ENCODE peak calls at places on chromosomes 12 and 14, in four cellular contexts. F is A549, H is HepG2, I is K562. A is an unnamed sample.

GRCh38 chr14:68576496-68577244 is 216.2 kb downstream of the ZFP36L1 start:
- DNase-seq in H (peak; percentile 52), F (peak; percentile 95), I (peak; percentile 11), A (no peak)

GRCh38 chr12:46921048-46921753 is 95.4 kb upstream of the SLC38A4 start:
- DNase-seq in F (peak; percentile 31), H (peak; percentile 20), I (no peak), A (no peak)

GRCh38 chr12:93784339-93785086 is 107.3 kb downstream of the CRADD start:
- DNase-seq in F (peak; percentile 67), H (peak; percentile 25), I (no peak), A (no peak)

GRCh38 chr12:54984602-54985376 is at the start of gene TESPA1:
- DNase-seq in H (no peak), F (no peak), I (no peak), A (no peak)

GRCh38 chr12:29103539-29103974 is 45.5 kb upstream of the FAR2 start:
- DNase-seq in I (no peak), H (no peak), F (no peak), A (no peak)

GRCh38 chr12:6230321-6231110 is 30.3 kb downstream of the CD9 start:
- DNase-seq in H (peak; percentile 92), I (no peak), F (no peak), A (no peak)

GRCh38 chr12:76810690-76811434 is 46.9 kb downstream of the ZDHHC17 start:
- DNase-seq in H (no peak), F (no peak), I (no peak), A (no peak)

GRCh38 chr14:74347096-74347794 is 1.0 kb upstream of the VRTN start:
- DNase-seq in F (no peak), I (no peak), H (no peak), A (peak; percentile 49)

GRCh38 chr14:36931796-36932195 is 240.6 kb downstream of the SLC25A21 start:
- DNase-seq in F (no peak), H (no peak), I (no peak), A (no peak)

GRCh38 chr12:69475237-69475984 is 5.2 kb downstream of the FRS2 start:
- DNase-seq in F (peak; percentile 28), I (no peak), H (peak; percentile 61), A (no peak)

GRCh38 chr12:51270847-51271518 is 768 bp upstream of the SMAGP start:
- DNase-seq in F (peak; percentile 65), I (no peak), H (peak; percentile 56), A (no peak)

GRCh38 chr12:6567824-6568617 is at the start of gene NOP2:
- DNase-seq in F (peak; percentile 95), I (peak; percentile 89), H (peak; percentile 79), A (peak; percentile 86)

GRCh38 chr12:93502802-93503623 is 35.7 kb downstream of the MRPL42 start:
- DNase-seq in F (peak; percentile 52), I (peak; percentile 20), H (peak; percentile 33), A (peak; percentile 45)

GRCh38 chr14:22475381-22475780 is 113.6 kb downstream of the DAD1 start:
- DNase-seq in H (no peak), F (no peak), I (no peak), A (no peak)

GRCh38 chr14:53509227-53509822 is 356.2 kb upstream of the DDHD1 start:
- DNase-seq in H (no peak), I (no peak), F (no peak), A (no peak)

GRCh38 chr12:107349008-107349747 is 255.8 kb upstream of the CRY1 start:
- DNase-seq in F (peak; percentile 96), H (peak; percentile 98), I (no peak), A (no peak)

GRCh38 chr12:119547016-119547415 is 46.6 kb upstream of the TMEM233 start:
- DNase-seq in H (no peak), I (no peak), F (no peak), A (no peak)

GRCh38 chr12:127293507-127294310 is 973.3 kb upstream of the TMEM132C start:
- DNase-seq in H (no peak), F (peak; percentile 57), I (peak; percentile 66), A (peak; percentile 27)

GRCh38 chr12:6373022-6373787 is 2.2 kb downstream of the SCNN1A start:
- DNase-seq in H (no peak), F (no peak), I (no peak), A (no peak)

GRCh38 chr12:80165741-80166140 is 66.4 kb downstream of the OTOGL start:
- DNase-seq in F (no peak), I (no peak), H (no peak), A (no peak)

GRCh38 chr14:89479802-89480201 is 62.8 kb upstream of the FOXN3 start:
- DNase-seq in H (no peak), F (no peak), I (no peak), A (no peak)

GRCh38 chr14:72716471-72716870 is 177.4 kb downstream of the DPF3 start:
- DNase-seq in I (no peak), H (no peak), F (no peak), A (no peak)

GRCh38 chr14:39217214-39217879 is 16.4 kb upstream of the MIA2 start:
- DNase-seq in H (no peak), I (no peak), F (peak; percentile 36), A (no peak)

GRCh38 chr12:25996677-25997076 is 38.2 kb downstream of the RASSF8 start:
- DNase-seq in I (no peak), H (no peak), F (no peak), A (no peak)

GRCh38 chr12:60752589-60752988 is 1156.8 kb downstream of the SLC16A7 start:
- DNase-seq in I (no peak), H (no peak), F (no peak), A (no peak)

GRCh38 chr12:11730299-11731041 is 81.0 kb downstream of the ETV6 start:
- DNase-seq in I (no peak), F (no peak), H (no peak), A (no peak)

GRCh38 chr12:25997401-25997973 is 39.0 kb downstream of the RASSF8 start:
- DNase-seq in H (no peak), I (no peak), F (peak; percentile 69), A (no peak)

GRCh38 chr14:62064741-62065323 is 302.6 kb downstream of the SNAPC1 start:
- DNase-seq in I (no peak), F (no peak), H (no peak), A (no peak)

GRCh38 chr14:103847954-103848719 is 762 bp upstream of the PPP1R13B start:
- DNase-seq in I (peak; percentile 67), H (peak; percentile 40), F (no peak), A (peak; percentile 54)

GRCh38 chr12:89279499-89279898 is 72.8 kb downstream of the DUSP6 start:
- DNase-seq in H (no peak), F (no peak), I (no peak), A (no peak)

GRCh38 chr12:89370850-89371249 is 18.5 kb upstream of the DUSP6 start:
- DNase-seq in F (no peak), H (no peak), I (no peak), A (no peak)

GRCh38 chr12:106629797-106630669 is 47.2 kb downstream of the RFX4 start:
- DNase-seq in I (no peak), H (no peak), F (no peak), A (no peak)

GRCh38 chr14:59265808-59266207 is 77.3 kb downstream of the DAAM1 start:
- DNase-seq in H (no peak), F (no peak), I (no peak), A (no peak)

GRCh38 chr12:57258977-57259970 is 8.3 kb upstream of the STAC3 start:
- DNase-seq in F (no peak), H (no peak), I (no peak), A (no peak)

GRCh38 chr12:77402726-77403125 is 337.4 kb upstream of the E2F7 start:
- DNase-seq in F (no peak), H (no peak), I (no peak), A (no peak)

GRCh38 chr14:101560534-101561113 is 671 bp upstream of the DIO3 start:
- DNase-seq in F (no peak), H (no peak), I (no peak), A (no peak)

GRCh38 chr12:68733661-68734071 is 12.3 kb upstream of the SLC35E3 start:
- DNase-seq in I (no peak), F (peak; percentile 20), H (no peak), A (no peak)

GRCh38 chr14:86038401-86038985 is 508.5 kb downstream of the FLRT2 start:
- DNase-seq in F (peak; percentile 41), I (peak; percentile 11), H (peak; percentile 10), A (peak; percentile 69)

GRCh38 chr14:86035882-86036281 is 505.9 kb downstream of the FLRT2 start:
- DNase-seq in F (peak; percentile 31), H (peak; percentile 13), I (peak; percentile 28), A (peak; percentile 65)
- TF ChIP-seq NR3C1 in F (no peak), H (no peak), I (no peak), A (no peak)

DNA sequence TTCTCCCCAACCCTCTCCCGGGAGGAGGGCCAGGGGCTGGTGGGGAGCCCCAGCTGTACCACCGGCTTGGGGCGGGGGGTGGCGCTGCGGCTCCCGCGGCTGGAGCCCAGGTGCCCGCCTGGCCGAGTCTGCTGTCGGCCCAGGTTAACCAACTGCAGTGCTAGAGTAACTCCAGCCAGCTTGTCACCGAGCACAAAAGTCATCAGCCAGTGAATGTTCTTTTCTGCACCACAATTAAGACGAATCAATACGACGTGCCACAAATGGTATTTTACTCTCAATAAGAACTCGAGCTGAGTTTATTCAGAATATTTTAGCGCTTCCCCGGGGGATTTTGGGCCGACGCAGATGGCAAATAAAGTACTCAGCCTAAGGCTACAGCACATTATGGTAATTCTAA is 83.3 kb downstream of the BCL11B start:
- DNase-seq in F (no peak), H (no peak), I (peak; percentile 12), A (peak; percentile 73)
- TF ChIP-seq NR3C1 in F (no peak), H (no peak), I (no peak), A (no peak)

DNA sequence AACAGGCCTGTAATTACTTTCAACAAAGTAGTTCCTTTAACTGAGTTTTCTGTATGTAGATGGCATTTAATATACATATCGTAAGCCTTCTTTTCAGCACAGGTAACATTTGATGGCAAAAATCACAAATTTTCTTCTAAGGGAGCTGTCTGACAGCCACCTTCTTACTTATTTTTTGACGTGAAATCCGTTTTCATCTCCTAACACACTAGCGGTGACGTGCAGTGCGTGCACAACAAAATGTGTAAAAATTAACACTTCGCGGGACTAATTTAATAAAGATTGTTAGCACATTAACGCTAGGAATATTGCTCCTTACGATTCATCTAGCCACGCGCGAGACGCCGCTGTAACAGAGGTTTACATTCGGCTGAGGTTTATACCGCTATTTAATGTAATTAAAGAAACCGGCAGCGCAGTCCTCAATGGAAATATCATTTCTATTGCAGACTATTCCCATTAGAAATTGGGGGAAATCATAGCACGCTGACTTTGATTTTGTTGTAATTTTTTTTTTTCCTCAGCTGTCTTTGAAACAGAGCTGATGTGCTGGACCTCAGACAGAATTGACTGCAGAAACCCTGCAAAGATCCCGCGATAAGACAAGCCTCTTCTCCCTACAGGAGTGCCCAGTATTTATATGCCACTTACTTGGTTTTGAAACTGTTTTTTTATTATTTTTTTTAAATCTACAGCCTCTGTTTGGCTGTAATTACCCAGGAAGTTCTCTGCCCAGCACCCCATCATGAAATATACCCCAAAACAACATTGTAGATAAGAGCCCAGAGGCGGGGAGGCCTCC is 31.3 kb downstream of the BCL11B start:
- DNase-seq in H (no peak), I (no peak), F (no peak), A (no peak)
- TF ChIP-seq NR3C1 in H (no peak), I (no peak), F (no peak), A (no peak)

GRCh38 chr14:70971588-70971987 is 64.3 kb downstream of the PCNX1 start:
- DNase-seq in I (no peak), H (no peak), F (no peak), A (no peak)

GRCh38 chr14:70976591-70976990 is 69.3 kb downstream of the PCNX1 start:
- DNase-seq in H (no peak), F (no peak), I (no peak), A (no peak)

GRCh38 chr14:70972107-70972976 is 65.1 kb downstream of the PCNX1 start:
- DNase-seq in H (peak; percentile 67), F (peak; percentile 86), I (peak; percentile 32), A (peak; percentile 85)
- TF ChIP-seq NR3C1 in H (no peak), F (no peak), I (no peak), A (no peak)